ENCODE peak calls at places on chromosome 10, in four cellular contexts. E is ascending aorta, L is heart right ventricle, O is kidney epithelial cell. C is an unnamed sample.

GRCh38 chr10:34492081-34492480 is 323.0 kb downstream of the PARD3 start:
- DNase-seq in E (no peak), L (no peak), O (no peak), C (no peak)

GRCh38 chr10:47367646-47368045 is 16.4 kb downstream of the ZNF488 start:
- DNase-seq in E (no peak), L (no peak), O (no peak), C (no peak)

GRCh38 chr10:12349628-12350166 is 350 bp downstream of the CAMK1D start:
- DNase-seq in E (no peak), L (peak), O (no peak), C (no peak)

GRCh38 chr10:52313350-52314006 is 603 bp upstream of the DKK1 start:
- DNase-seq in E (no peak), L (no peak), O (no peak), C (no peak)

GRCh38 chr10:32957341-32958084 is 517 bp downstream of the ITGB1 start:
- DNase-seq in E (peak), L (peak), O (no peak), C (no peak)

GRCh38 chr10:110511734-110512449 is 14.2 kb downstream of the DUSP5 start:
- DNase-seq in E (no peak), L (no peak), O (no peak), C (no peak)

GRCh38 chr10:3426190-3426845 is 253.7 kb upstream of the PITRM1 start:
- DNase-seq in E (no peak), L (no peak), O (no peak), C (no peak)

GRCh38 chr10:30915141-30915540 is 116.5 kb downstream of the ZNF438 start:
- DNase-seq in E (no peak), L (no peak), O (no peak), C (peak)

GRCh38 chr10:35218339-35218955 is 91.8 kb downstream of the CREM start:
- DNase-seq in E (peak), L (peak), O (no peak), C (peak)

GRCh38 chr10:31604141-31604540 is 285.1 kb downstream of the ZEB1 start:
- DNase-seq in E (no peak), L (peak), O (no peak), C (peak)

GRCh38 chr10:112435013-112435619 is 11.6 kb downstream of the ZDHHC6 start:
- DNase-seq in E (no peak), L (no peak), O (no peak), C (peak)

GRCh38 chr10:74223755-74224530 is 72.9 kb downstream of the ADK start:
- DNase-seq in E (no peak), L (no peak), O (peak), C (no peak)

GRCh38 chr10:125003901-125004467 is 62.1 kb downstream of the ZRANB1 start:
- DNase-seq in E (no peak), L (no peak), O (no peak), C (no peak)

GRCh38 chr10:59704644-59705043 is 5.0 kb downstream of the SLC16A9 start:
- DNase-seq in E (no peak), L (no peak), O (no peak), C (no peak)

GRCh38 chr10:95556994-95557767 is 4.0 kb downstream of the SORBS1 start:
- DNase-seq in E (no peak), L (no peak), O (no peak), C (no peak)

GRCh38 chr10:34966440-34966839 is 123.7 kb downstream of the CUL2 start:
- DNase-seq in E (no peak), L (no peak), O (no peak), C (peak)

GRCh38 chr10:20686236-20686635 is 210.9 kb downstream of the NEBL start:
- DNase-seq in E (no peak), L (no peak), O (no peak), C (no peak)

GRCh38 chr10:43424431-43424830 is 12.5 kb upstream of the ZNF487 start:
- DNase-seq in E (no peak), L (no peak), O (no peak), C (no peak)

GRCh38 chr10:32225976-32226375 is 121.0 kb downstream of the EPC1 start:
- DNase-seq in E (no peak), L (no peak), O (no peak), C (no peak)

GRCh38 chr10:44399478-44400451 is 14.9 kb upstream of the CXCL12 start:
- DNase-seq in E (peak), L (no peak), O (no peak), C (peak)

GRCh38 chr10:24849537-24850299 is 102.7 kb downstream of the PRTFDC1 start:
- DNase-seq in E (no peak), L (no peak), O (no peak), C (no peak)

GRCh38 chr10:124650820-124651401 is 93.3 kb downstream of the FAM53B start:
- DNase-seq in E (no peak), L (peak), O (no peak), C (no peak)

GRCh38 chr10:113127285-113128283 is 177.5 kb downstream of the TCF7L2 start:
- DNase-seq in E (no peak), L (no peak), O (no peak), C (no peak)

GRCh38 chr10:3126249-3126648 is 46.3 kb downstream of the PITRM1 start:
- DNase-seq in E (no peak), L (no peak), O (no peak), C (no peak)

GRCh38 chr10:62166331-62167154 is 102.1 kb downstream of the RTKN2 start:
- DNase-seq in E (no peak), L (no peak), O (no peak), C (peak)

GRCh38 chr10:1229574-1229973 is 173.4 kb downstream of the WDR37 start:
- DNase-seq in E (no peak), L (no peak), O (no peak), C (no peak)

GRCh38 chr10:112926906-112927688 is 22.9 kb upstream of the TCF7L2 start:
- DNase-seq in E (no peak), L (no peak), O (no peak), C (no peak)

GRCh38 chr10:52779541-52780390 is 7.2 kb upstream of the MBL2 start:
- DNase-seq in E (no peak), L (peak), O (no peak), C (no peak)

GRCh38 chr10:79929409-79929904 is 19.4 kb downstream of the SFTPD start:
- DNase-seq in E (peak), L (peak), O (peak), C (peak)

GRCh38 chr10:112848868-112849267 is 101.2 kb upstream of the TCF7L2 start:
- DNase-seq in E (no peak), L (no peak), O (no peak), C (no peak)

GRCh38 chr10:124127965-124128810 is 34.8 kb upstream of the CHST15 start:
- DNase-seq in E (no peak), L (no peak), O (no peak), C (no peak)

GRCh38 chr10:45490277-45490676 is 116.3 kb downstream of the ALOX5 start:
- DNase-seq in E (no peak), L (no peak), O (no peak), C (no peak)

GRCh38 chr10:69898941-69899340 is 97.2 kb downstream of the COL13A1 start:
- DNase-seq in E (no peak), L (no peak), O (no peak), C (no peak)

GRCh38 chr10:43878386-43878785 is 229.7 kb upstream of the ZNF32 start:
- DNase-seq in E (peak), L (peak), O (no peak), C (no peak)

GRCh38 chr10:86613096-86613495 is 41.3 kb upstream of the OPN4 start:
- DNase-seq in E (peak), L (no peak), O (no peak), C (no peak)

GRCh38 chr10:112336556-112337201 is 37.2 kb upstream of the ACSL5 start:
- DNase-seq in E (peak), L (no peak), O (no peak), C (no peak)

GRCh38 chr10:21946946-21947345 is 56.6 kb downstream of the DNAJC1 start:
- DNase-seq in E (no peak), L (no peak), O (no peak), C (no peak)

GRCh38 chr10:97168645-97169044 is 17.1 kb downstream of the SLIT1 start:
- DNase-seq in E (no peak), L (no peak), O (no peak), C (no peak)

GRCh38 chr10:133361773-133362441 is 4.1 kb upstream of the FUOM start:
- DNase-seq in E (no peak), L (no peak), O (no peak), C (no peak)

GRCh38 chr10:70584941-70585544 is 17.5 kb downstream of the PRF1 start:
- DNase-seq in E (no peak), L (no peak), O (no peak), C (no peak)

DNA sequence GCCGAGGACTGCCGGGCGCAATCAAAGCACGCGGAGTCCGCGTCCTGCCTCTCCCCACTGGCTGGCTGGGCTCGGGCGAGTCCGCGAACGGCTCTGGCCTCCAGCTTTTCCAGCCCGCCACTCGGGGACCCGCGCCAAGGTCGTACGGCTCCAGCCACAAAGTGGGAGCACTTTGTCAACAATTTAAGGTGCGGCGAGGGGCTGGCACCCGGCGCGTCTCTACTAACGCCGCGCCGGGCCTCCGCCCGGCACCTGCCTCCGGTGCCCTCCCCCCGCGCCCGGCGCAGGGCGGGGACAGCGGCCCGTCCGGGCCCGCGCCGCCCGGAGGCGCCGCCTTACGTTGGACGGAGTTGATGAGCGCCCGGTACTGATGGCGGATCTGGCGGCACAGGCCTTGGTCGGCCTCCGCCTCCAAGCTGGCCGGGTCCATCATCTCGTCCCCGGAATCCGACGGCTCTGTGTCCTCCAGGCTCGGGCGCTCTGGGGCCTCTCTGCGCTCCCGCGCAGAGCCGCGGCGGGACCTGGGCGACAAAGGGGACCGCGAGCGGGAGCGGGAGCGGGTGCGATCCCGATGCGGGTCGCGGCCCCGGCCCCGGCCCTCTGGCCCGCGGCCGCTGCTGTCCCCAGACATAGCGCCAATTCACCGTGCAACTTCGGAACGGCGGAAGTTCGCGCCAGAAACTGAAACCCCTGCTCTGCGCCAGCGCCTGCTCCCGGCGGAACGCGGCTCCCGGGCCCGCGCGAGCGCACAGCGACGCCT is at the start of gene NSMCE4A:
- DNase-seq in E (peak), L (peak), O (no peak), C (no peak)
- TF ChIP-seq CTCF in E (peak), L (peak), O (no peak), C (peak)

GRCh38 chr10:103881420-103882284 is 26.3 kb upstream of the SH3PXD2A start:
- DNase-seq in E (no peak), L (peak), O (no peak), C (no peak)
- H3K4me3 ChIP-seq in E (no peak), L (no peak), O (no peak), C (no peak)

GRCh38 chr10:101602767-101603398 is 14.8 kb downstream of the DPCD start:
- DNase-seq in E (peak), L (peak), O (no peak), C (peak)
- TF ChIP-seq CTCF in E (peak), L (peak), O (peak), C (peak)

GRCh38 chr10:130926442-130926841 is 385.1 kb downstream of the TCERG1L start:
- DNase-seq in E (no peak), L (no peak), O (no peak), C (no peak)

GRCh38 chr10:130929422-130930325 is 381.8 kb downstream of the TCERG1L start:
- DNase-seq in E (no peak), L (no peak), O (no peak), C (no peak)

GRCh38 chr10:130924138-130924819 is 387.2 kb downstream of the TCERG1L start:
- DNase-seq in E (no peak), L (no peak), O (no peak), C (no peak)

GRCh38 chr10:130928306-130928705 is 383.2 kb downstream of the TCERG1L start:
- DNase-seq in E (no peak), L (no peak), O (no peak), C (no peak)

GRCh38 chr10:130927157-130927556 is 384.4 kb downstream of the TCERG1L start:
- DNase-seq in E (no peak), L (no peak), O (no peak), C (no peak)
- H3K4me3 ChIP-seq in E (no peak), L (no peak), O (no peak), C (no peak)

GRCh38 chr10:5666324-5667220 is at the start of gene ASB13:
- DNase-seq in E (peak), L (peak), O (no peak), C (no peak)
- TF ChIP-seq CTCF in E (no peak), L (no peak), O (no peak), C (no peak)

GRCh38 chr10:63388421-63389031 is 77.3 kb downstream of the JMJD1C start:
- DNase-seq in E (no peak), L (no peak), O (peak), C (no peak)
- H3K4me3 ChIP-seq in E (no peak), L (no peak), O (no peak), C (no peak)

GRCh38 chr10:129971381-129972144 is 7.5 kb upstream of the EBF3 start:
- DNase-seq in E (no peak), L (peak), O (no peak), C (no peak)
- TF ChIP-seq CTCF in E (no peak), L (peak), O (no peak), C (peak)

C was measured in AG09309.